ENCODE peak calls at places on chromosomes 11 and 22, in six cellular contexts. One of them, this sample, is unnamed.

GRCh38 chr11:126585388-126586302 is 230.2 kb downstream of the ST3GAL4 start:
- DNase-seq in breast epithelium: peak; percentile 39
- DNase-seq in fibroblast of lung: peak; percentile 94
- DNase-seq in foreskin fibroblast: peak; percentile 93
- DNase-seq in MCF 10A: peak; percentile 97
- DNase-seq in effector memory CD4-positive, alpha-beta T cell: no peak
- DNase-seq in this sample: peak; percentile 88

GRCh38 chr22:41732096-41732772 is 32.9 kb downstream of the MEI1 start:
- DNase-seq in foreskin fibroblast: no peak
- DNase-seq in effector memory CD4-positive, alpha-beta T cell: no peak
- DNase-seq in fibroblast of lung: no peak
- DNase-seq in breast epithelium: no peak
- DNase-seq in MCF 10A: no peak
- DNase-seq in this sample: no peak

GRCh38 chr11:11105361-11105760 is 247.5 kb upstream of the ZBED5 start:
- DNase-seq in breast epithelium: no peak
- DNase-seq in foreskin fibroblast: no peak
- DNase-seq in MCF 10A: no peak
- DNase-seq in fibroblast of lung: no peak
- DNase-seq in effector memory CD4-positive, alpha-beta T cell: no peak
- DNase-seq in this sample: no peak

GRCh38 chr11:63766501-63767270 is 1.9 kb downstream of the ZFTA start:
- DNase-seq in foreskin fibroblast: no peak
- DNase-seq in effector memory CD4-positive, alpha-beta T cell: no peak
- DNase-seq in MCF 10A: no peak
- DNase-seq in fibroblast of lung: no peak
- DNase-seq in breast epithelium: no peak
- DNase-seq in this sample: no peak

GRCh38 chr11:9820260-9820659 is 156.4 kb downstream of the SWAP70 start:
- DNase-seq in foreskin fibroblast: no peak
- DNase-seq in effector memory CD4-positive, alpha-beta T cell: no peak
- DNase-seq in MCF 10A: no peak
- DNase-seq in fibroblast of lung: no peak
- DNase-seq in breast epithelium: no peak
- DNase-seq in this sample: no peak

GRCh38 chr11:69489746-69490365 is 8.4 kb downstream of the LINC01488 start:
- DNase-seq in foreskin fibroblast: no peak
- DNase-seq in MCF 10A: no peak
- DNase-seq in effector memory CD4-positive, alpha-beta T cell: no peak
- DNase-seq in fibroblast of lung: no peak
- DNase-seq in breast epithelium: no peak
- DNase-seq in this sample: no peak

GRCh38 chr22:40469181-40469580 is 98.8 kb downstream of the SGSM3 start:
- DNase-seq in foreskin fibroblast: no peak
- DNase-seq in effector memory CD4-positive, alpha-beta T cell: no peak
- DNase-seq in breast epithelium: no peak
- DNase-seq in MCF 10A: no peak
- DNase-seq in fibroblast of lung: no peak
- DNase-seq in this sample: no peak

GRCh38 chr11:10273738-10274137 is 20.3 kb downstream of the SBF2 start:
- DNase-seq in breast epithelium: no peak
- DNase-seq in MCF 10A: no peak
- DNase-seq in fibroblast of lung: no peak
- DNase-seq in foreskin fibroblast: no peak
- DNase-seq in effector memory CD4-positive, alpha-beta T cell: no peak
- DNase-seq in this sample: no peak

GRCh38 chr11:116716617-116717016 is 56.2 kb downstream of the BUD13 start:
- DNase-seq in fibroblast of lung: no peak
- DNase-seq in effector memory CD4-positive, alpha-beta T cell: no peak
- DNase-seq in MCF 10A: no peak
- DNase-seq in breast epithelium: no peak
- DNase-seq in foreskin fibroblast: no peak
- DNase-seq in this sample: no peak

GRCh38 chr11:44016129-44016528 is 31.7 kb upstream of the ACCSL start:
- DNase-seq in foreskin fibroblast: peak; percentile 44
- DNase-seq in fibroblast of lung: peak; percentile 33
- DNase-seq in effector memory CD4-positive, alpha-beta T cell: no peak
- DNase-seq in MCF 10A: peak; percentile 33
- DNase-seq in breast epithelium: no peak
- DNase-seq in this sample: peak; percentile 69

GRCh38 chr11:41954034-41954433 is 494.6 kb upstream of the LRRC4C start:
- DNase-seq in MCF 10A: peak; percentile 4
- DNase-seq in fibroblast of lung: no peak
- DNase-seq in breast epithelium: no peak
- DNase-seq in effector memory CD4-positive, alpha-beta T cell: no peak
- DNase-seq in foreskin fibroblast: no peak
- DNase-seq in this sample: no peak

GRCh38 chr11:125621995-125622394 is 3.0 kb upstream of the CHEK1 start:
- DNase-seq in breast epithelium: no peak
- DNase-seq in fibroblast of lung: peak; percentile 76
- DNase-seq in foreskin fibroblast: peak; percentile 17
- DNase-seq in MCF 10A: peak; percentile 54
- DNase-seq in effector memory CD4-positive, alpha-beta T cell: no peak
- DNase-seq in this sample: peak; percentile 77

GRCh38 chr11:117110294-117110950 is 12.2 kb upstream of the SIK3 start:
- DNase-seq in fibroblast of lung: no peak
- DNase-seq in effector memory CD4-positive, alpha-beta T cell: no peak
- DNase-seq in breast epithelium: no peak
- DNase-seq in foreskin fibroblast: no peak
- DNase-seq in MCF 10A: no peak
- DNase-seq in this sample: no peak

GRCh38 chr11:113016905-113017304 is 55.7 kb downstream of the NCAM1 start:
- DNase-seq in foreskin fibroblast: no peak
- DNase-seq in effector memory CD4-positive, alpha-beta T cell: no peak
- DNase-seq in breast epithelium: no peak
- DNase-seq in MCF 10A: peak; percentile 27
- DNase-seq in fibroblast of lung: no peak
- DNase-seq in this sample: no peak

GRCh38 chr22:42626951-42627625 is 12.4 kb upstream of the POLDIP3 start:
- DNase-seq in breast epithelium: no peak
- DNase-seq in foreskin fibroblast: no peak
- DNase-seq in MCF 10A: no peak
- DNase-seq in fibroblast of lung: no peak
- DNase-seq in effector memory CD4-positive, alpha-beta T cell: no peak
- DNase-seq in this sample: no peak

GRCh38 chr11:6298605-6299004 is 21.7 kb downstream of the CAVIN3 start:
- DNase-seq in fibroblast of lung: peak; percentile 25
- DNase-seq in effector memory CD4-positive, alpha-beta T cell: no peak
- DNase-seq in MCF 10A: peak; percentile 55
- DNase-seq in breast epithelium: no peak
- DNase-seq in foreskin fibroblast: no peak
- DNase-seq in this sample: peak; percentile 51

GRCh38 chr22:39241632-39242388 is 3.0 kb downstream of the PDGFB start:
- DNase-seq in MCF 10A: no peak
- DNase-seq in effector memory CD4-positive, alpha-beta T cell: peak; percentile 46
- DNase-seq in foreskin fibroblast: no peak
- DNase-seq in fibroblast of lung: no peak
- DNase-seq in breast epithelium: no peak
- DNase-seq in this sample: no peak

GRCh38 chr11:69010964-69011623 is 2.0 kb downstream of the MRGPRF start:
- DNase-seq in MCF 10A: peak; percentile 57
- DNase-seq in foreskin fibroblast: peak; percentile 86
- DNase-seq in breast epithelium: no peak
- DNase-seq in fibroblast of lung: peak; percentile 85
- DNase-seq in effector memory CD4-positive, alpha-beta T cell: no peak
- DNase-seq in this sample: peak; percentile 90

GRCh38 chr22:35966314-35967045 is 62.1 kb downstream of the RBFOX2 start:
- DNase-seq in effector memory CD4-positive, alpha-beta T cell: no peak
- DNase-seq in breast epithelium: no peak
- DNase-seq in MCF 10A: no peak
- DNase-seq in foreskin fibroblast: peak; percentile 57
- DNase-seq in fibroblast of lung: no peak
- DNase-seq in this sample: peak; percentile 64

GRCh38 chr22:27850000-27850465 is 48.5 kb upstream of the MN1 start:
- DNase-seq in breast epithelium: peak; percentile 32
- DNase-seq in foreskin fibroblast: no peak
- DNase-seq in effector memory CD4-positive, alpha-beta T cell: no peak
- DNase-seq in fibroblast of lung: no peak
- DNase-seq in MCF 10A: no peak
- DNase-seq in this sample: no peak

GRCh38 chr11:46888636-46889035 is 29.7 kb downstream of the LRP4 start:
- DNase-seq in fibroblast of lung: no peak
- DNase-seq in effector memory CD4-positive, alpha-beta T cell: no peak
- DNase-seq in MCF 10A: no peak
- DNase-seq in foreskin fibroblast: no peak
- DNase-seq in breast epithelium: no peak
- DNase-seq in this sample: no peak

GRCh38 chr11:67563354-67564114 is 20.1 kb upstream of the GSTP1 start:
- DNase-seq in foreskin fibroblast: peak; percentile 86
- DNase-seq in fibroblast of lung: peak; percentile 76
- DNase-seq in MCF 10A: peak; percentile 69
- DNase-seq in effector memory CD4-positive, alpha-beta T cell: no peak
- DNase-seq in breast epithelium: no peak
- DNase-seq in this sample: peak; percentile 80

GRCh38 chr22:27676545-27677188 is 124.9 kb downstream of the MN1 start:
- DNase-seq in effector memory CD4-positive, alpha-beta T cell: no peak
- DNase-seq in foreskin fibroblast: no peak
- DNase-seq in MCF 10A: no peak
- DNase-seq in breast epithelium: no peak
- DNase-seq in fibroblast of lung: no peak
- DNase-seq in this sample: no peak

GRCh38 chr22:39954584-39955055 is 5.6 kb upstream of the TMA7B start:
- DNase-seq in breast epithelium: no peak
- DNase-seq in foreskin fibroblast: peak; percentile 66
- DNase-seq in fibroblast of lung: peak; percentile 88
- DNase-seq in effector memory CD4-positive, alpha-beta T cell: no peak
- DNase-seq in MCF 10A: peak; percentile 15
- DNase-seq in this sample: peak; percentile 87

GRCh38 chr11:2301631-2302272 is at the start of the genes C11orf21 and TSPAN32:
- DNase-seq in fibroblast of lung: peak; percentile 43
- DNase-seq in effector memory CD4-positive, alpha-beta T cell: peak; percentile 46
- DNase-seq in breast epithelium: peak; percentile 25
- DNase-seq in foreskin fibroblast: no peak
- DNase-seq in MCF 10A: no peak
- DNase-seq in this sample: no peak

GRCh38 chr11:60869451-60869825 is 2.1 kb downstream of the ZP1 start:
- DNase-seq in fibroblast of lung: no peak
- DNase-seq in MCF 10A: no peak
- DNase-seq in effector memory CD4-positive, alpha-beta T cell: no peak
- DNase-seq in foreskin fibroblast: no peak
- DNase-seq in breast epithelium: no peak
- DNase-seq in this sample: no peak

This sample was measured in HCEC 1CT.